ENCODE peak calls at places on chromosomes 1 and 21, in ten cellular contexts. Q, R, Y, S, C, H, G, K, T and B are unnamed samples.

GRCh38 chr1:248825136-248825535 is 579 bp downstream of the SH3BP5L start:
- DNase-seq in C (peak; percentile 66), T (no peak), K (no peak), H (no peak), Q (no peak), R (no peak), Y (no peak), G (no peak), S (no peak), B (no peak)

GRCh38 chr1:211697356-211697755 is 21.9 kb upstream of the NEK2 start:
- DNase-seq in R (no peak), G (no peak), K (no peak), Y (no peak), H (no peak), Q (no peak), T (no peak), C (no peak), S (no peak), B (no peak)

GRCh38 chr1:240739139-240739538 is 127.2 kb upstream of the GREM2 start:
- DNase-seq in H (no peak), K (no peak), T (peak; percentile 34), G (no peak), R (no peak), Y (no peak), S (no peak), C (no peak), Q (no peak), B (no peak)

GRCh38 chr1:39407496-39407888 is 83.9 kb upstream of the BMP8A start:
- DNase-seq in G (no peak), H (no peak), S (no peak), R (no peak), T (no peak), Q (no peak), C (no peak), Y (no peak), K (peak; percentile 66), B (no peak)

GRCh38 chr1:212595787-212596714 is 12.5 kb upstream of the ATF3 start:
- DNase-seq in Y (no peak), R (no peak), G (no peak), K (no peak), T (peak; percentile 100), C (no peak), S (no peak), Q (no peak), H (peak; percentile 71), B (no peak)

GRCh38 chr21:45873866-45874265 is 107.7 kb upstream of the COL6A1 start:
- DNase-seq in Y (no peak), T (no peak), H (no peak), S (no peak), C (no peak), K (no peak), R (no peak), G (no peak), Q (peak; percentile 9), B (no peak)

GRCh38 chr1:109241344-109241743 is 8.0 kb upstream of the CELSR2 start:
- DNase-seq in G (no peak), H (peak; percentile 71), R (no peak), T (no peak), C (no peak), Q (no peak), S (no peak), K (no peak), Y (no peak), B (no peak)

GRCh38 chr1:62356257-62356835 is 37.1 kb upstream of the KANK4 start:
- DNase-seq in K (no peak), T (peak; percentile 90), S (no peak), Y (no peak), Q (no peak), C (no peak), G (no peak), H (no peak), R (no peak), B (no peak)

GRCh38 chr1:178724734-178725602 is at the start of gene RALGPS2:
- DNase-seq in H (peak; percentile 90), G (peak; percentile 73), C (peak; percentile 87), T (peak; percentile 72), S (peak; percentile 96), Q (peak; percentile 43), R (peak; percentile 71), Y (peak; percentile 38), K (peak; percentile 95), B (peak; percentile 16)

GRCh38 chr21:46297311-46298082 is 11.4 kb downstream of the YBEY start:
- DNase-seq in Y (no peak), Q (no peak), H (peak; percentile 66), C (peak; percentile 76), T (no peak), K (no peak), S (no peak), G (peak; percentile 38), R (no peak), B (no peak)

GRCh38 chr1:64328195-64328594 is 124.8 kb downstream of the UBE2U start:
- DNase-seq in K (no peak), G (no peak), H (no peak), Y (no peak), C (no peak), S (no peak), Q (no peak), T (no peak), R (no peak), B (no peak)

GRCh38 chr1:97778718-97779117 is 142.1 kb downstream of the DPYD start:
- DNase-seq in H (no peak), R (no peak), Y (no peak), T (peak; percentile 20), Q (no peak), S (peak; percentile 1), G (no peak), C (no peak), K (no peak), B (no peak)

GRCh38 chr1:202854787-202855186 is 34.2 kb downstream of the RABIF start:
- DNase-seq in S (no peak), R (no peak), G (no peak), K (no peak), C (no peak), Y (no peak), Q (no peak), T (no peak), H (no peak), B (no peak)

GRCh38 chr1:4032571-4032970 is 132.5 kb upstream of the C1orf174 start:
- DNase-seq in C (no peak), Q (no peak), H (no peak), K (no peak), T (no peak), R (no peak), S (no peak), Y (no peak), G (no peak), B (no peak)

GRCh38 chr1:4033129-4033676 is 133.1 kb upstream of the C1orf174 start:
- DNase-seq in S (no peak), K (no peak), G (no peak), R (no peak), T (no peak), Y (no peak), C (no peak), H (peak; percentile 62), Q (no peak), B (no peak)

GRCh38 chr1:4034318-4034887 is 134.3 kb upstream of the C1orf174 start:
- DNase-seq in Y (no peak), C (no peak), K (no peak), G (no peak), Q (no peak), T (no peak), S (no peak), H (peak; percentile 63), R (no peak), B (no peak)

GRCh38 chr1:4029376-4029775 is 129.3 kb upstream of the C1orf174 start:
- DNase-seq in K (no peak), T (no peak), C (no peak), Y (no peak), S (no peak), Q (no peak), H (no peak), R (no peak), G (no peak), B (no peak)

GRCh38 chr1:4033732-4034131 is 133.7 kb upstream of the C1orf174 start:
- DNase-seq in C (no peak), Q (no peak), R (no peak), G (no peak), S (no peak), H (peak; percentile 75), Y (no peak), K (no peak), T (no peak), B (no peak)
- H3K9me3 ChIP-seq in C (no peaks in the 10 kb centered on the region), Q (no peaks in the 10 kb centered on the region), R (no peaks in the 10 kb centered on the region), G (peaks cover 10% of the 10 kb centered on the region), S (no peaks in the 10 kb centered on the region), H (no peaks in the 10 kb centered on the region), Y (no peaks in the 10 kb centered on the region), K (no peaks in the 10 kb centered on the region), T (peaks cover 3% of the 10 kb centered on the region), B (no peaks in the 10 kb centered on the region)

GRCh38 chr1:229027158-229027557 is 243.8 kb upstream of the RAB4A start:
- DNase-seq in T (no peak), C (no peak), G (no peak), R (no peak), S (no peak), H (peak; percentile 69), Y (no peak), K (peak; percentile 68), Q (no peak), B (no peak)
- H3K27ac ChIP-seq in T (no peak overlapping the region), C (no peak overlapping the region), G (no peak overlapping the region), R (no peak overlapping the region), S (no peak overlapping the region), H (peak overlapping the region; percentile 72), Y (no peak overlapping the region), K (peak overlapping the region; percentile 99), Q (no peak overlapping the region), B (no peak overlapping the region)

DNA sequence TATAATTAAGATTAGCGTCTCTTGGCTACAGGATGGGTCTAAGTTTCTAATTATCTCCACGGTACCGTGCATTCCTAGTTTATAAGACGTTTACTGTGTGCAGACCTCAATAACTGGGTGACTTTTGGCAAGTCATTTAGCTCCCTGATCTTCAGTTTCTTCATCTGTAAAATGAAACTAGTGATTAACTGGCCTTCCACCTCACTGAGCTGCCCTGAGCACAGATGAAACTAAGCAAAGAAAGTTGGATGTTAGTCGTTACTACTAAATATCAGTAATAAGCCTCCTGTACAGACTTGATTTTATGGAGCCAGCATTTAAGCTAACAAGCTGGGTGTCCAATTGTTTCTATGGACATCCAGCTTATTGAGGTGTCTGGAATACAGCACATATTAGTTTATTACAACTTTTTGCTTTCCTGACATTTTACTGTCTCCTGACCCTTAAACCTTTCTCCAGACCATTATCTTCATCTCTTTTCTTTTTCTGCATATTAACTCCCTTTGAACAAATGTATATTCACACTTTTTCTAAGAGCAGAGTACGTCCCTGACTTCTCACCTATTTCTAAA is 1.1 kb downstream of the CR2 start:
- DNase-seq in S (no peak), H (no peak), Y (no peak), Q (no peak), T (no peak), C (no peak), R (no peak), G (no peak), K (no peak), B (no peak)
- H3K27me3 ChIP-seq in S (peaks cover 31% of the 10 kb centered on the region), H (peaks cover 98% of the 10 kb centered on the region), Y (no peaks in the 10 kb centered on the region), Q (peaks cover 42% of the 10 kb centered on the region), T (peaks cover 99% of the 10 kb centered on the region), C (peaks cover 5% of the 10 kb centered on the region), R (no peaks in the 10 kb centered on the region), G (peaks cover 89% of the 10 kb centered on the region), K (peaks cover 83% of the 10 kb centered on the region), B (peaks cover 47% of the 10 kb centered on the region)

DNA sequence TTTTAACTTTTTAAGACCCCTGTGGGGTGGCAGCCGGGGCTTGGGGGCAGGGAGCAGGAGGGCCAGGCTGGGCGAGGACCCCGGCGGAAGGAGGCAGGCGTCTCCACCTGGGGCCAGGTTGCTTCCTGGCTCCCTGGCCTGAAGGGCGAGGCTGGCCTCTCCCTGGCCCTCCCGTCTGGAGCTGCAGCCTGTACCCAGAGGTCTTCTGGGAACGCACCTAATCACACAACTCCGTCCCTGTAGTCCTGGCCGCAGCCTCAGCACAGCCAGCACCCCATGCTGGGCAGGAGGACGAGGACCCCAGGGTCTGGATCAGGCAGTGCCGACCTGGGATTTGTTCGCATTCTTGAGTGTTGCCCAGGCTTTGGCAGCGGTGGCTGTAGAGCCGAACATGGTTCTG is 14.1 kb upstream of the TTC34 start:
- DNase-seq in Q (no peak), C (peak; percentile 40), R (no peak), Y (no peak), H (no peak), G (no peak), S (no peak), T (no peak), K (no peak), B (no peak)
- H3K9me3 ChIP-seq in Q (peaks cover 19% of the 10 kb centered on the region), C (no peaks in the 10 kb centered on the region), R (no peaks in the 10 kb centered on the region), Y (no peaks in the 10 kb centered on the region), H (peaks cover 43% of the 10 kb centered on the region), G (peaks cover 18% of the 10 kb centered on the region), S (no peaks in the 10 kb centered on the region), T (no peaks in the 10 kb centered on the region), K (no peaks in the 10 kb centered on the region), B (no peaks in the 10 kb centered on the region)